ENCODE peak calls at places on chromosomes 2 and 18, in nine cellular contexts. J, D, A, Q, X, C, O, G and N are unnamed samples.

GRCh38 chr2:61770746-61771145 is 83.1 kb downstream of the FAM161A start:
- DNase-seq in J (peak), C (no peak), A (no peak), O (no peak), Q (no peak), X (no peak), D (peak), G (no peak), N (no peak)

GRCh38 chr2:85797959-85798358 is 44.2 kb downstream of the ATOH8 start:
- DNase-seq in O (peak), D (no peak), Q (no peak), A (no peak), C (peak), G (peak), J (no peak), X (peak), N (no peak)

GRCh38 chr18:24600076-24600654 is 139.7 kb downstream of the HRH4 start:
- DNase-seq in Q (no peak), A (peak), C (no peak), D (peak), O (no peak), X (peak), J (no peak), G (no peak), N (peak)

GRCh38 chr2:68579689-68580088 is 63.7 kb upstream of the PROKR1 start:
- DNase-seq in Q (no peak), D (no peak), A (no peak), J (no peak), O (no peak), C (no peak), G (no peak), X (no peak), N (no peak)

GRCh38 chr2:66691199-66691975 is 256.5 kb downstream of the MEIS1 start:
- DNase-seq in Q (no peak), A (no peak), X (no peak), C (no peak), O (no peak), D (no peak), J (no peak), G (no peak), N (no peak)

GRCh38 chr2:199955007-199955338 is 318 bp downstream of the TYW5 start:
- DNase-seq in G (no peak), J (no peak), Q (no peak), X (no peak), O (no peak), C (no peak), A (no peak), D (no peak), N (no peak)

GRCh38 chr2:174263989-174264388 is 15.7 kb upstream of the OLA1 start:
- DNase-seq in C (no peak), A (no peak), J (no peak), Q (no peak), G (no peak), D (peak), X (peak), O (no peak), N (no peak)

GRCh38 chr18:49668583-49669290 is 106.9 kb downstream of the LIPG start:
- DNase-seq in Q (no peak), J (no peak), A (no peak), G (peak), O (no peak), D (no peak), X (no peak), C (no peak), N (no peak)

GRCh38 chr2:131126436-131126835 is 21.3 kb downstream of the PLEKHB2 start:
- DNase-seq in X (no peak), G (no peak), C (no peak), D (no peak), O (no peak), Q (no peak), J (no peak), A (no peak), N (no peak)

GRCh38 chr2:189350515-189351209 is 90.6 kb upstream of the WDR75 start:
- DNase-seq in D (no peak), Q (no peak), A (no peak), C (no peak), O (no peak), X (peak), G (peak), J (no peak), N (no peak)

GRCh38 chr2:12379143-12379542 is 337.6 kb upstream of the TRIB2 start:
- DNase-seq in J (no peak), O (no peak), A (no peak), C (no peak), G (no peak), Q (no peak), X (no peak), D (no peak), N (no peak)

GRCh38 chr18:9029131-9029530 is 73.4 kb upstream of the NDUFV2 start:
- DNase-seq in G (no peak), J (no peak), Q (no peak), A (no peak), O (no peak), X (no peak), D (no peak), C (no peak), N (no peak)

GRCh38 chr2:85308951-85309555 is 18.7 kb downstream of the TGOLN2 start:
- DNase-seq in G (peak), J (peak), D (no peak), A (no peak), X (peak), Q (peak), O (no peak), C (no peak), N (no peak)

GRCh38 chr2:172239944-172240590 is 137.4 kb upstream of the DLX2 start:
- DNase-seq in O (no peak), X (peak), D (no peak), C (no peak), Q (no peak), J (no peak), A (no peak), G (no peak), N (no peak)

GRCh38 chr2:98063289-98063688 is 23.7 kb upstream of the VWA3B start:
- DNase-seq in X (no peak), D (no peak), A (no peak), O (no peak), Q (no peak), G (no peak), J (no peak), C (no peak), N (no peak)

GRCh38 chr2:209391776-209392401 is 32.0 kb upstream of the MAP2 start:
- DNase-seq in C (no peak), J (no peak), D (no peak), Q (no peak), G (no peak), O (no peak), X (no peak), A (no peak), N (no peak)

GRCh38 chr2:127065932-127066318 is 41.0 kb downstream of the BIN1 start:
- DNase-seq in O (no peak), Q (no peak), J (no peak), A (no peak), G (no peak), D (no peak), X (no peak), C (no peak), N (no peak)

GRCh38 chr18:10530852-10531251 is 5.0 kb downstream of the NAPG start:
- DNase-seq in D (no peak), O (no peak), J (no peak), X (no peak), C (no peak), Q (no peak), A (no peak), G (no peak), N (no peak)

GRCh38 chr2:88055049-88055435 is 541 bp downstream of the KRCC1 start:
- DNase-seq in G (no peak), J (no peak), A (no peak), O (no peak), D (no peak), X (peak), C (no peak), Q (no peak), N (peak)

GRCh38 chr2:88057437-88057844 is 1.9 kb upstream of the KRCC1 start:
- DNase-seq in X (no peak), O (no peak), Q (no peak), D (no peak), C (no peak), G (no peak), J (no peak), A (no peak), N (no peak)

GRCh38 chr2:88054300-88055048 is 1.1 kb downstream of the KRCC1 start:
- DNase-seq in G (no peak), O (no peak), D (no peak), A (no peak), Q (peak), C (no peak), J (no peak), X (no peak), N (no peak)

GRCh38 chr2:88053301-88053700 is 2.3 kb downstream of the KRCC1 start:
- DNase-seq in X (peak), D (no peak), O (no peak), J (no peak), C (no peak), Q (no peak), A (no peak), G (no peak), N (no peak)

DNA sequence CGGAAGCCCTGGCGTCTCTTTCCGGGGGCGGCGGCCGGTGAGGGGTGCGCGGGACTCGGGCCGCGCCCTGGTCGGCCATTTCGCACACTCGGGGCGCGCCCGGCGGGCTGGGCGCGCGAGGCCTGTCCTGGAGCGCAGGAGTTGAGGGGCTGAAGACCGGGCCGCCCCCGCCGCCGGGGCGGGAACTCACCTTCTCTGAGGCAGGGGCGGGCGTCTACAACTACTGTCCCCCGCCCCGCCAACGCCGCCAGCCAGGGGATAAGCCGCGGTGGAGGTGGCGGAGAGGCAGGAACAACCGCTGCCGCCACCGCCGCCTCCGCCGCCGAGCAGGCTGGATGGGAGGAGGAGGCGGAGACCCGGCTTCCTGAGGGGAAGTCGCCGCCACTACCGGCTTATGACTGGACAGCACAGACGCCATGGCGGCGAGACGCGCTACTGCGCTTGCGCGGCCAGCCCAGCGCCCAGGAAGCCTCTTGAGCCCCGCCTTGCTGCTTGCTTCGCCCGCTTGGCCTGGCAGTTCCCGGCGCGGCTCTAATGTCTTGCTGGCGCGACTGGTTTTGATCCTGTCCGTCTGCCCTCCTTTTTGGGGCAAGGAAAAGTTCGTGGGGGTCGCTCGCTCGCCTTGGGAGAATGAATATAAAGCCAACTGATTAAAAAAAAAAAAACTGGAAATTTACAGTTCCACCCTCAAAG is at the start of gene KRCC1:
- DNase-seq in J (peak), Q (peak), X (peak), C (peak), G (peak), O (peak), D (peak), A (peak), N (peak)
- TF ChIP-seq POLR2A in J (no peak), Q (peak), X (peak), C (peak), G (peak), O (peak), D (peak), A (peak), N (peak)

GRCh38 chr2:54459037-54459441 is 2.9 kb downstream of the SPTBN1 start:
- DNase-seq in X (peak), D (no peak), G (no peak), C (no peak), Q (no peak), J (no peak), A (no peak), O (no peak), N (no peak)
- TF ChIP-seq POLR2AphosphoS5 in X (no peak), D (no peak), G (peak), C (peak), Q (no peak), J (no peak), A (no peak), O (no peak), N (no peak)

DNA sequence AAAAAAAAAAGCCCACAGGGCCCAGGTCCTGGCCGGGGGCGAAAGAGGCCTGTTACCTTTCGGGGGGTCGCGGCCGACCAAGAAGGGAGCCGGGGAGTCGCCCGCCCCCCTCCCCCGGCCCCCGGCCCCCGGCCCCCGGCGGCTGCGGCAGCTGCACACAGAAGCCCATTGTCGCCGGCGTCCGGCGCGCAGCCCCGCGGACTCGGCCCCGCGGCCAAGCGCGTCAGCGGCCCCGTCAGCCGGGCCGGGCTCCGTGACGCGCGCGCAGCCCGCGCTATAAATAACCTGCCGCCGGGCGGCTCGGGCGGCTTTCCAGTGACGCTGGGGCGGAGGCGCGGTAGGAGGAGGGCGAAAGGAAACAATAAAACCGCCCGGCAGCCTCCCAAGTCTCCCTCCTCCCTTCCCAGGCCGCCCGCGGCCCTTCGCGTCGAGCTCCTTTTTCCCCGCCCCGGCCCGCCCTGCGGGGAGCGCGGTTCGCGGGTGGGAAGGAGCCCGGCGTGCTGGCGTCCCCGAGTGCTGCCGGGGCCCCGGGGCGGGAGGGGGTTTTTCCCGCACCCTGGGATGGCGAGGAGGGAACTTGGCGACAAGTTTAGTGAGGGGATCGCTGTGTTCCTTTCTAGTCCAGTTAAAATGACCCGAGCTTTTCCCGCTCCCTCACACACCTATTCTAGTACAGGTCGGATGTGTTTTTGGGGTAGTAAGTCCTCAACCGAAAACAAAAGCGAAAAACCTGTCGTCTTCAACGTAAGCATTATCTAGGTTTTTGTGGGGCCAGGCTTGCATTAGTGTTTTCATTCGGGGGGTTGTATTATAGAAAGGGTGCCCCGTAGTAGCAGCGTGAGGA is 10.0 kb upstream of the NR4A2 start:
- DNase-seq in G (peak), A (peak), X (peak), Q (peak), J (peak), O (peak), C (peak), D (peak), N (peak)
- TF ChIP-seq POLR2A in G (peak), A (peak), X (peak), Q (peak), J (no peak), O (peak), C (peak), D (no peak), N (peak)

GRCh38 chr18:32037616-32038015 is 19.0 kb downstream of the RNF125 start:
- DNase-seq in G (no peak), X (no peak), C (no peak), D (no peak), A (no peak), O (no peak), J (no peak), Q (no peak), N (no peak)

GRCh38 chr18:32040936-32041335 is 22.3 kb downstream of the RNF125 start:
- DNase-seq in A (no peak), G (no peak), D (no peak), O (no peak), X (peak), J (no peak), C (peak), Q (no peak), N (no peak)

GRCh38 chr18:32036506-32037210 is 18.0 kb downstream of the RNF125 start:
- DNase-seq in A (no peak), J (no peak), D (no peak), O (no peak), C (no peak), G (no peak), X (no peak), Q (no peak), N (no peak)

DNA sequence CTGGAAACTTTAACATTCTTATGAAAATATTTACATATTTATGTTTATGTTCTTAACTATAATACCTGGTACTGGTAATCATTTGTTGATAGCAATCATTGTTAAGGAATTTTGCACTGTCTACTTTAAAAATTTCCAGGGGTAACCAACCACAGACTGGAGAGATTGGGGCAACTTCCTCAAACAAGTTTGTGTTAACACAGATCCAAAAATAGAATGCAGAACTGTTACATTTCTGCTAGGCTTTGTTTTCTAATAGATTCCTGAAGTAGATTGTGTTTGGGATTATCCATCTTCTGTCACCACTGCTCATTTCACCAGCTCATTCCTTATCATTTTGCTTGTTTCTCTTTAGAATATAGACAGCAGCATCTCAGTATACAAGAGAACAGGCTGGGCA is 23.7 kb downstream of the RNF125 start:
- DNase-seq in O (no peak), J (no peak), X (no peak), D (no peak), G (no peak), C (no peak), A (no peak), Q (no peak), N (no peak)
- TF ChIP-seq POLR2AphosphoS5 in O (no peak), J (no peak), X (no peak), D (no peak), G (no peak), C (no peak), A (no peak), Q (no peak), N (no peak)

GRCh38 chr2:239240480-239240881 is 160.3 kb downstream of the HDAC4 start:
- DNase-seq in X (no peak), A (no peak), O (peak), C (peak), Q (peak), D (no peak), J (no peak), G (peak), N (no peak)
- TF ChIP-seq POLR2A in X (no peak), A (no peak), O (peak), C (peak), Q (no peak), D (no peak), J (no peak), G (no peak), N (no peak)

DNA sequence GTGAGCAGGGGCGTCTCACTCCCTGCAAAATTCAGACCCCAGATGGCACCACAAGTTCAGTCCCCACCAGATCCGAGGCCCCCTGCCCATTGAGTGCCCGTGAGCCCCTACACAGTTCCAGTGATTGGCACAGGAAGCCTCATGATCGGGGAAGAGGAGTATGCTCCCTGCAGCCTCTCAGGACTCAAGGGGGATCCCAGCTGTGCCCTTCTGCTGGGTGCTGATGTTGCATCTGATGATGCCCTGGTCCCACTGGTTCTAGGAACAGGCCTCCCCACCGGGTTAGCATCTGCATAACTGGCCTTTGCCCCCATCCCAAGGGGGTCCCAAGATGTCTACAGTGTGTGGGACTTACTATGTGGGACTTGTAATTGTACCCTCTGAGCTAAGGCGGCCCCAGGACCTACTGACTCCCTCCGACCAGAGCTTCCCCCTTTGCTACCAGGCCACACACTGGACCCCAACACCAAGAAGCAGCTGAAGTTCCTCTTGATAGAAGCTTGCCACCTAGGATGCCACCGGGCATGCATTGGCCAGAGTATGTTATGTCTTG is 8.6 kb downstream of the ALPG start:
- DNase-seq in A (no peak), G (no peak), D (no peak), Q (no peak), X (no peak), O (peak), C (no peak), J (no peak), N (no peak)
- TF ChIP-seq POLR2AphosphoS5 in A (no peak), G (no peak), D (no peak), Q (no peak), X (no peak), O (no peak), C (no peak), J (no peak), N (no peak)